ENCODE peak calls at places on chromosomes 12 and 14, in eight cellular contexts. B, K, N, Y, L, W, V and F are unnamed samples.

GRCh38 chr12:11581179-11581755 is 68.2 kb upstream of the ETV6 start:
- DNase-seq in Y (peak; percentile 72), N (peak; percentile 86), L (peak; percentile 74), W (peak; percentile 82), B (peak; percentile 38), K (no peak), V (peak; percentile 24), F (peak; percentile 72)

GRCh38 chr12:53805801-53806200 is 54.0 kb upstream of the CISTR start:
- DNase-seq in W (no peak), Y (no peak), K (no peak), L (no peak), N (no peak), V (no peak), B (no peak), F (no peak)

GRCh38 chr12:8080131-8080530 is 1.9 kb upstream of the NECAP1 start:
- DNase-seq in K (no peak), L (no peak), Y (no peak), W (no peak), V (no peak), B (peak; percentile 14), N (no peak), F (no peak)

GRCh38 chr12:66409195-66409871 is 107.0 kb downstream of the HELB start:
- DNase-seq in N (peak; percentile 48), B (no peak), W (no peak), L (no peak), K (no peak), V (no peak), Y (no peak), F (peak; percentile 7)

GRCh38 chr12:109618091-109618490 is 44.5 kb downstream of the MVK start:
- DNase-seq in K (no peak), N (no peak), L (no peak), Y (no peak), W (no peak), V (no peak), B (no peak), F (no peak)

GRCh38 chr14:20486700-20487401 is 17.6 kb downstream of the PNP start:
- DNase-seq in W (no peak), B (no peak), K (no peak), L (no peak), Y (no peak), N (no peak), V (no peak), F (no peak)

GRCh38 chr12:51823875-51824565 is 24.5 kb downstream of the FIGNL2 start:
- DNase-seq in L (no peak), N (no peak), B (no peak), W (no peak), K (no peak), Y (peak; percentile 51), V (no peak), F (peak; percentile 75)

GRCh38 chr12:75130811-75131210 is 78.8 kb downstream of the KCNC2 start:
- DNase-seq in Y (no peak), K (no peak), N (no peak), B (no peak), L (no peak), W (no peak), V (no peak), F (no peak)

GRCh38 chr12:56103823-56104108 is 593 bp upstream of the PA2G4 start:
- DNase-seq in W (no peak), K (no peak), Y (no peak), V (no peak), N (no peak), B (no peak), L (no peak), F (no peak)

GRCh38 chr12:121535150-121536057 is 45.4 kb downstream of the KDM2B start:
- DNase-seq in N (no peak), W (no peak), L (peak; percentile 53), V (no peak), B (no peak), K (no peak), Y (no peak), F (no peak)

GRCh38 chr12:57416039-57416996 is 14.5 kb downstream of the R3HDM2 start:
- DNase-seq in V (no peak), N (no peak), L (no peak), K (no peak), W (no peak), B (no peak), Y (no peak), F (peak; percentile 14)

GRCh38 chr12:117042171-117042809 is 56.9 kb downstream of the TESC start:
- DNase-seq in V (no peak), L (no peak), B (peak; percentile 98), Y (peak; percentile 73), N (no peak), K (no peak), W (no peak), F (no peak)

GRCh38 chr12:110266980-110267620 is 13.9 kb upstream of the ATP2A2 start:
- DNase-seq in V (peak; percentile 36), W (peak; percentile 44), L (peak; percentile 65), K (no peak), N (peak; percentile 16), Y (no peak), B (no peak), F (no peak)

GRCh38 chr12:6842075-6842474 is 1.4 kb downstream of the GNB3 start:
- DNase-seq in K (no peak), Y (peak; percentile 52), N (no peak), V (no peak), L (no peak), B (no peak), W (no peak), F (no peak)

GRCh38 chr14:68028075-68028474 is 208.5 kb downstream of the RAD51B start:
- DNase-seq in K (no peak), W (no peak), N (no peak), Y (no peak), B (no peak), V (no peak), L (no peak), F (no peak)

GRCh38 chr12:14399871-14400270 is 34.4 kb downstream of the ATF7IP start:
- DNase-seq in V (no peak), N (no peak), L (no peak), Y (no peak), B (no peak), K (no peak), W (no peak), F (no peak)

GRCh38 chr12:93626160-93626559 is 51.0 kb upstream of the CRADD start:
- DNase-seq in V (no peak), Y (no peak), K (no peak), N (no peak), L (no peak), W (no peak), B (no peak), F (no peak)

GRCh38 chr12:89507015-89507824 is 17.4 kb downstream of the GALNT4 start:
- DNase-seq in B (no peak), K (no peak), N (no peak), L (no peak), W (no peak), V (no peak), Y (peak; percentile 48), F (no peak)

GRCh38 chr12:79174656-79175055 is 310.1 kb downstream of the SYT1 start:
- DNase-seq in N (no peak), V (no peak), W (no peak), Y (no peak), B (no peak), K (no peak), L (no peak), F (no peak)

GRCh38 chr14:51805541-51805940 is 54.9 kb upstream of the GNG2 start:
- DNase-seq in L (no peak), B (no peak), N (no peak), V (no peak), W (no peak), K (no peak), Y (no peak), F (no peak)

GRCh38 chr12:127241056-127241830 is 1025.7 kb upstream of the TMEM132C start:
- DNase-seq in L (no peak), V (peak; percentile 36), K (no peak), B (no peak), Y (no peak), W (no peak), N (peak; percentile 65), F (no peak)

DNA sequence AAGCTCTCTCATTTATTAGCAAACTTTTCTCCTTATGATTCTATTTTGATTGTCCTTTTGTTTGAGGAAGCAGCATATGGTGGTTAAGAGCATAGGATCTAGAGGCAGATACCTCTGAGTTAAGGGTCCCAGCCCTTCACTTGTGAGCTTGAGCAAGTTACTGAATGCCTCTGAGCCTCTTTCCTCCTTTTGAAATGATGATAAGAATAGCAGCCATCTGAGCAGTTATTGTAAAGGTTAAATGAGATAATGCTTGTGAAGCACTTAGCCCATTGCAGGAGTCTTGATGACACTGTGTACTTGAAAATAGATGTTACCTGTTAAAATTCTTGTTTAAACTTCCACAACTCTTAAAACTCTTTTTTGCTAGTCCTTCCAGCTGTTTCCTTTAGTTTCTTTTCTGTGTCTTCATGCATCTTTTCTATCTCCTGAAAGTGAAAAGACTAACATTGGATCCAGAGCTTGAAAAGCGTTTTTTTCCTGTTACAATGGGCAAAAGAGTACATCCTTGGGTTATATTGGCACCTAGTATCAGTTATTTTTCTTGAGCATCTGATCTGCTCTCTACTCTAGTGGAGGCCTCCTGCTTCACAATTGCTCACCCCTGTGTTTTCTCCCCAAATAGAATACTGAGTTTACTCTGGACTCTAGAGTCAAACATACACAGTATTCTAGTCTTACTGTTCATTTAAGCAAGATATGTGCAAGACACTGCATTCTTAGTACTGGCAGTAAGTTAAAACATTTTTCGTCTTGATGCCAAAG is 3.1 kb downstream of the HIF1A start:
- DNase-seq in W (no peak), V (no peak), N (no peak), Y (no peak), B (no peak), L (no peak), K (no peak), F (no peak)
- TF ChIP-seq POLR2A in W (no peak), V (no peak), N (no peak), Y (no peak), B (no peak), L (no peak), K (no peak), F (no peak)

DNA sequence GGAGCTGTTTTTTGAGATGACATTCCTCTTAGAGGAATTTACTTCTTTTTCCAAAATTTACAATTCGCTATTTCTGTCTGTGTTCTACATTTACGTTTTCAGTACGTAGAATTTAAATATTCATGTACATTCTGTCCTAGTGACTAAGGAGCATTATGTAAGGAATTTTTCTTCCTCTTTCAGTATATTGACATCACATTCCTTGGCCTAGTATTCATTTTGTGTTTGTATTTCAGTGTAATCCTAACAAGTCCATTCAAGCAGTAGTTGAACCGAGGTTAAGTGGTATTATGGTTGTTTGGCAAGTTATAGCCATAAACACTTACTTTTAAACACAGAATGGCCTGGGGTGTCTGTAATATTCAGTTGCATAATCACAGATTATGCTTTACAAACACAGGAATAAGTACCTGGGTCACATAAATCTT is 465.2 kb downstream of the PCNX1 start:
- DNase-seq in W (no peak), Y (no peak), N (no peak), B (no peak), V (no peak), K (no peak), L (no peak), F (no peak)
- TF ChIP-seq POLR2A in W (no peak), Y (no peak), N (no peak), B (no peak), V (no peak), K (peak; percentile 16), L (no peak), F (no peak)

GRCh38 chr12:98593351-98594049 is at the start of gene SLC25A3:
- DNase-seq in N (peak; percentile 92), L (peak; percentile 97), Y (peak; percentile 96), W (peak; percentile 96), V (peak; percentile 95), B (peak; percentile 96), K (peak; percentile 98), F (peak; percentile 97)
- TF ChIP-seq POLR2A in N (peak; percentile 96), L (peak; percentile 92), Y (peak; percentile 85), W (peak; percentile 82), V (peak; percentile 98), B (peak; percentile 98), K (peak; percentile 97), F (peak; percentile 70)

GRCh38 chr12:48925218-48925871 is at the start of gene FKBP11:
- DNase-seq in K (peak; percentile 80), L (peak; percentile 57), V (no peak), W (peak; percentile 34), Y (peak; percentile 71), B (no peak), N (peak; percentile 26), F (peak; percentile 70)
- TF ChIP-seq POLR2A in K (peak; percentile 79), L (no peak), V (no peak), W (no peak), Y (no peak), B (no peak), N (no peak), F (no peak)